ENCODE peak calls at places on chromosomes 12 and 14, in nine cellular contexts. K is stomach; O is transverse colon; Y is left lung; T is CD8-positive, alpha-beta T cell; S is body of pancreas; N is tibial artery; J is CD8-positive, alpha-beta memory T cell; Q is tibial nerve. G is an unnamed sample. For H3K4me1, the result is how much of the 10 kb centered on the place peaks cover.

GRCh38 chr14:33210304-33210703 is 271.6 kb downstream of the NPAS3 start:
- DNase-seq in K (no peak), O (no peak), Y (no peak), T (no peak), S (no peak), N (no peak), J (no peak), Q (no peak), G (peak)

GRCh38 chr14:35336171-35337073 is 44.2 kb downstream of the PSMA6 start:
- DNase-seq in K (peak), O (peak), Y (peak), T (no peak), S (peak), N (peak), J (no peak), Q (peak), G (peak)

GRCh38 chr14:104868811-104869572 is 3.9 kb downstream of the CEP170B start:
- DNase-seq in K (no peak), O (no peak), Y (no peak), T (no peak), S (no peak), N (no peak), J (no peak), Q (no peak), G (no peak)

GRCh38 chr14:88479574-88479987 is 75.2 kb downstream of the PTPN21 start:
- DNase-seq in K (no peak), O (no peak), Y (no peak), T (no peak), S (no peak), N (no peak), J (no peak), Q (no peak), G (no peak)

GRCh38 chr14:103318750-103319419 is 15.2 kb upstream of the EIF5 start:
- DNase-seq in K (no peak), O (no peak), Y (no peak), T (no peak), S (no peak), N (no peak), J (no peak), Q (no peak), G (no peak)

GRCh38 chr12:26268841-26269553 is 73.6 kb downstream of the SSPN start:
- DNase-seq in K (no peak), O (no peak), Y (no peak), T (no peak), S (peak), N (no peak), J (no peak), Q (no peak), G (no peak)

GRCh38 chr12:19507823-19508222 is 68.5 kb downstream of the AEBP2 start:
- DNase-seq in K (no peak), O (no peak), Y (no peak), T (no peak), S (no peak), N (no peak), J (no peak), Q (no peak), G (no peak)

GRCh38 chr14:33646692-33647260 is 304.1 kb downstream of the EGLN3 start:
- DNase-seq in K (no peak), O (no peak), Y (no peak), T (no peak), S (no peak), N (no peak), J (no peak), Q (no peak), G (no peak)

GRCh38 chr12:99907210-99907609 is 77.5 kb downstream of the ANKS1B start:
- DNase-seq in K (no peak), O (no peak), Y (no peak), T (no peak), S (no peak), N (no peak), J (no peak), Q (no peak), G (no peak)

GRCh38 chr12:15806826-15807225 is 17.6 kb upstream of the EPS8 start:
- DNase-seq in K (no peak), O (no peak), Y (no peak), T (no peak), S (no peak), N (no peak), J (no peak), Q (no peak), G (no peak)

GRCh38 chr14:32710351-32711102 is 228.2 kb upstream of the NPAS3 start:
- DNase-seq in K (no peak), O (no peak), Y (no peak), T (no peak), S (no peak), N (no peak), J (no peak), Q (no peak), G (no peak)

GRCh38 chr12:118282767-118283166 is 89.9 kb downstream of the TAOK3 start:
- DNase-seq in K (no peak), O (no peak), Y (no peak), T (no peak), S (no peak), N (no peak), J (no peak), Q (no peak), G (no peak)
- H3K4me1 ChIP-seq in K (under half), O (under half), Y (under half), T (under half), S (under half), N (under half), J (under half), Q (under half), G (under half)

DNA sequence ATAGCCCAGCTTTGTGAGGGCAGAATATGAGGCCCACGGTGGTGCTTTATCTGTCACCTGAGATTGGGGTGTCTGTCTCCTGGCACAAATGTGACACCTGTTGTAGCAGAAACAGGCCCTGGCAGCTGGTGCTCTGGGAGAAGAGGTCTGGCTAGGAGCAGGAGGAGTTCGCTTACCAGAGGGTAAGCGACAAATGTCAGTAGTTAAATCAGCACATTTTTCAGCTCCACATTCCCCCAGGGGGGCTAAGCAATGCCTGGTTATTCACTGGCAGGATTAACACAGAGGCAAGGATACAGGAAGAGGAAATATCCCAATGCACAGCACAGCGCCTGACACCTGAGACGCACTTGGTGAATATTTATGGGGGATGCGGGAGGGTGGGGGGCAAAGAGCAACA is 71.1 kb downstream of the B4GALNT3 start:
- DNase-seq in K (no peak), O (no peak), Y (no peak), T (no peak), S (no peak), N (no peak), J (no peak), Q (no peak), G (no peak)
- H3K27ac ChIP-seq in K (no peak), O (peak), Y (no peak), T (no peak), S (no peak), N (no peak), J (no peak), Q (peak), G (no peak)

DNA sequence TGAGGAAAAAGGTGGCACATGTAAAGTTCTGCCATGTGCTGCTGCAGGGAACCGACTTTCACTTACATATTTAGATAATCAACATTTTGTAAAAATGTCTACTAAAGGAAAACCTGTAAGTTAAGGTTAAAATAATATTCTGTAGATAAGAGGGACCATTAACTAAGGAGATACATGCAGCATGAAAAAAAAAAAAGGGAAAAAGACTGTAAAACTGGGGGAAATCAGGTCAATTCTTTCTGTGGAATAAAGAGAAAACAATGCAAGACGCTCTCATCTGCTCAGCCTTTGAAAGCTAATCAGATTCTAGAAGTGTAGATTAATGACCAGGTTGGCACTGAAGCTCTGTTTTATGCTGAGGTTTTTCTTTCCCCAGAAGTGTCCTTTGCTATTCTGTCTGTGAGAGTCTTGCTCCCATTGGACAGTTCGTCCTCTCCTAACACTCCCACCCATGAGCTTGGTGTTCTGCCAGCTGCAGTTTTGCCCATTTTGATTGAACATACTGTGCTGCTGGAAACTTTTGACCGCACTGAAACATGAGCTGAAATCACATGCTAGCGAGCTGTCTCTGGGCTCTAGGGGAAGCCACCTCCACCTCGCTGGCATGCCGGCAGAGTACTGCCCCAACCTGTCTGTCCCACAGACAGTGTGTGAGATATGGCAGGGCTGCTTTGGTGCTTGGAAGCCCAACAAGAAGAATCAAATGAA is 39.7 kb downstream of the PPTC7 start:
- DNase-seq in K (peak), O (peak), Y (peak), T (no peak), S (peak), N (peak), J (no peak), Q (peak), G (no peak)
- H3K4me1 ChIP-seq in K (under half), O (half or more), Y (under half), T (under half), S (under half), N (under half), J (under half), Q (under half), G (under half)

GRCh38 chr12:1213205-1213604 is 222.2 kb downstream of the ERC1 start:
- DNase-seq in K (no peak), O (no peak), Y (no peak), T (no peak), S (no peak), N (no peak), J (no peak), Q (no peak), G (no peak)

GRCh38 chr12:1216560-1216959 is 225.5 kb downstream of the ERC1 start:
- DNase-seq in K (no peak), O (no peak), Y (no peak), T (no peak), S (no peak), N (no peak), J (no peak), Q (no peak), G (no peak)

GRCh38 chr12:1218369-1218768 is 227.3 kb downstream of the ERC1 start:
- DNase-seq in K (no peak), O (no peak), Y (no peak), T (no peak), S (no peak), N (no peak), J (no peak), Q (no peak), G (no peak)

GRCh38 chr12:1220127-1221092 is 229.4 kb downstream of the ERC1 start:
- DNase-seq in K (peak), O (peak), Y (no peak), T (no peak), S (peak), N (no peak), J (no peak), Q (no peak), G (no peak)

DNA sequence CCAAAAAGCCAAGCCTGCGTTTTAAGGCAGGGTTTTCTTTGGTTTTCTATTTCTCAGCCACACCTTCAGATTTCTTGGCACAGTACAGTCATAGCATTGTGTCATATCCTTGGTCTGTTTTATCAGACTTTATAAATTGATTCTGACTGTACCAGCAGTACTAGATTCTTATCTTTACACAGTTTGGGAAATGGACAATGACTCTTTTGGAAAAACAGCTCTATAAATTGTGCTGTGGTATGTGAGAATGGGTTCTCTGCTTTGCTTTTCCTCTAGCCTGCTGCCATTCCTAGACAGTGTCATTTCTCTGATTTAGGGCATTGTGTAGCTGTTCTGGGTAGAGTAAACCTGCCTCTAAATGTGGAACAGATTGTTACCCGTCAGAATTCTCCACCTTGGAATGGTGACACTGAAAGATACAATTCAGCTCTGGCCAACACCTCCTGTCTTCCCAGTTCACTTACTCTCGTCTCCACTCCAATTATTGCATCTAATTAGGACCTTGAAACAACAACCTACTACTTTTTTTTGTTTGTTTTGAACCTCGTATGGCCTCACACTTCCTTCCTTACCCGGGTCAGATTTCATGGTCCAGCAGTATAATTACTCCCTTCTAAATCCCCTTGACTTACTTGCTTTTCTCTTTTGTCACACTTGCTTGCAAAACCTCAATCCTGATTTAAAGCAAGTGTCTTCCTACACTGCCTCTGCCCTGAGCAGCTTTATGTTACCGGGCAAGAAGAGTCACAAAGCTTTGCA is 226.3 kb downstream of the ERC1 start:
- DNase-seq in K (no peak), O (no peak), Y (no peak), T (no peak), S (no peak), N (no peak), J (no peak), Q (no peak), G (no peak)
- H3K27ac ChIP-seq in K (peak), O (peak), Y (peak), T (no peak), S (peak), N (peak), J (no peak), Q (peak), G (no peak)

GRCh38 chr14:74582910-74583581 is 29.0 kb downstream of the LTBP2 start:
- DNase-seq in K (peak), O (no peak), Y (no peak), T (no peak), S (peak), N (peak), J (no peak), Q (no peak), G (no peak)

GRCh38 chr14:74577948-74578275 is 34.1 kb downstream of the LTBP2 start:
- DNase-seq in K (no peak), O (no peak), Y (no peak), T (no peak), S (no peak), N (no peak), J (no peak), Q (no peak), G (no peak)

GRCh38 chr14:74578479-74578878 is 33.6 kb downstream of the LTBP2 start:
- DNase-seq in K (no peak), O (no peak), Y (no peak), T (no peak), S (no peak), N (no peak), J (no peak), Q (no peak), G (no peak)

GRCh38 chr14:74579447-74580274 is 32.4 kb downstream of the LTBP2 start:
- DNase-seq in K (no peak), O (no peak), Y (no peak), T (no peak), S (no peak), N (no peak), J (no peak), Q (no peak), G (no peak)

DNA sequence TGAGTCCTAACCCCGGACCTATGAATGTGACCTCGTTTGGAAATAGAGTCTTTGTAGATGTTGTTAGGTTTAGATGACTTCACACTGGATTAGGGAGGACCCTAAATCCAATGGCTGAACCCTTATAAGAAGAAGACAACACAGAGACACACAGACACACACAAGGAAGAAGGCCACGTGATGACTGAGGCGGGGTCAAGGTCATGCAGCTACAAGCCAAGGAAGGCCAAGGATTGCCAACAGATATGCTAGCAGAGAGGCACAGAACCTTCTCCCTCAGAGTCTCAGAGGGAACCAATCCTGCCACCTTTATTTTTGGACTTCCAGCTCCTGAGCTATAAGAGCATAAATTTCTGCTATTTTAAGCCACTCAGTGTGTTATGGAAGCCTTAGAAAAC is 31.8 kb downstream of the LTBP2 start:
- DNase-seq in K (no peak), O (no peak), Y (no peak), T (no peak), S (no peak), N (no peak), J (no peak), Q (no peak), G (no peak)
- H3K4me1 ChIP-seq in K (under half), O (under half), Y (under half), T (under half), S (under half), N (half or more), J (under half), Q (under half), G (under half)

DNA sequence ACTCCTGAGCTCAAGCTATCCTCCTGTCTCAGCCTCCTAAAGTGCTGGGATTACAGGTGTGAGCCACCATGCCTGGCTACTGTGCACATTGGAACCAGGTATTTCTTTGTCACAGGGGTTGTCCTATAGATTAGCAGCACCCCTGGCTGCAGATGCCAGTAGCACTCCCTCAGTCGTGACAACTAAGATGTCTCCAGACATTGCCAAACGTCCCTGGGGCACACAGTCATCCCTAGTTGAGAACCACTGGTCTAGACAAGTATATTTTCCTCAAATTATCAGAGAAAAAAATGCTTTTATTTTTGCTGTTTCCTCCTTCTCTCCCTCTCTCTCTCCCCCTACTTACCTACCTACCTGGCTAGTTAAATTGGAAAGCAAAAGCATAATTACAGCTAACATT is 17.9 kb upstream of the P2RX7 start:
- DNase-seq in K (no peak), O (no peak), Y (no peak), T (no peak), S (no peak), N (no peak), J (no peak), Q (no peak), G (no peak)
- H3K27ac ChIP-seq in K (no peak), O (no peak), Y (no peak), T (no peak), S (no peak), N (no peak), J (no peak), Q (no peak), G (no peak)

GRCh38 chr12:124509300-124509675 is 58.1 kb downstream of the NCOR2 start:
- DNase-seq in K (no peak), O (no peak), Y (no peak), T (no peak), S (no peak), N (no peak), J (no peak), Q (no peak), G (no peak)

GRCh38 chr12:124509676-124510300 is 57.6 kb downstream of the NCOR2 start:
- DNase-seq in K (peak), O (peak), Y (no peak), T (no peak), S (peak), N (peak), J (no peak), Q (peak), G (no peak)

GRCh38 chr12:124506832-124507153 is 60.6 kb downstream of the NCOR2 start:
- DNase-seq in K (no peak), O (no peak), Y (no peak), T (no peak), S (no peak), N (no peak), J (no peak), Q (no peak), G (no peak)

GRCh38 chr12:124507188-124508109 is 60.0 kb downstream of the NCOR2 start:
- DNase-seq in K (no peak), O (no peak), Y (no peak), T (no peak), S (no peak), N (no peak), J (no peak), Q (peak), G (no peak)

GRCh38 chr12:124508323-124509096 is 58.9 kb downstream of the NCOR2 start:
- DNase-seq in K (no peak), O (no peak), Y (no peak), T (no peak), S (no peak), N (no peak), J (no peak), Q (peak), G (no peak)
- H3K4me1 ChIP-seq in K (half or more), O (half or more), Y (under half), T (under half), S (half or more), N (half or more), J (under half), Q (half or more), G (under half)

DNA sequence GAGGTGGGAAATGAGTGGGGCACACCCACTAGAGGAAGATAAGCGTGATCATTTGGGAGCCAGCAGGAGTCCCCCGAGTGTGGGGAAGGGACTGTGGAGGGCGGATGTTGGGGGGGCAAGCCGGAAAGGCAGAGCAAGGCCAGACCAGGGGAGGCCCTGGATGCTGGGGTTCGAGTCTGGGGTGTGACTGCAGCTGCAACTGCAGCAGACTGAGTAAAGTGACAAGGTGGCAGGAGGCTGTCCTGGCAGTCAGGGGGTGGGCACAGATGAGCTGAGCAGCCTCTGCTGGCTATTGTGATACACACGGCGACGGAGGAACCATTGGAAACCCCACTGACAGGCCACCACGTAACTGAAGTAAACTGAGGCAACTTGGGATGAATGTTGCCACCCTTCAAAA is 110.2 kb downstream of the LGMN start:
- DNase-seq in K (no peak), O (no peak), Y (no peak), T (no peak), S (no peak), N (no peak), J (no peak), Q (no peak), G (no peak)
- H3K27ac ChIP-seq in K (no peak), O (peak), Y (no peak), T (no peak), S (no peak), N (no peak), J (no peak), Q (no peak), G (no peak)